ENCODE peak calls at places on chromosomes 16 and 17, in six cellular contexts. R, A, W, F, D and G are unnamed samples.
A peak's percentile ranks its signal among the peaks of the same experiment; 100 is the strongest.

GRCh38 chr16:10961231-10961630 is 16.9 kb downstream of the CLEC16A start:
- DNase-seq in R (peak; percentile 38), A (no peak), W (peak; percentile 95), F (peak; percentile 13), D (no peak), G (no peak)

GRCh38 chr17:1813088-1813487 is 16.6 kb downstream of the SMYD4 start:
- DNase-seq in R (no peak), A (no peak), W (peak; percentile 12), F (peak; percentile 28), D (no peak), G (no peak)

GRCh38 chr17:19876524-19877161 is 8.9 kb upstream of the ULK2 start:
- DNase-seq in R (no peak), A (no peak), W (no peak), F (peak; percentile 16), D (no peak), G (no peak)

GRCh38 chr17:3531266-3532101 is 26.1 kb downstream of the TRPV3 start:
- DNase-seq in R (no peak), A (no peak), W (no peak), F (no peak), D (peak; percentile 26), G (no peak)

GRCh38 chr16:59259074-59259963 is 525.2 kb upstream of the GOT2 start:
- DNase-seq in R (no peak), A (no peak), W (no peak), F (peak; percentile 1), D (no peak), G (no peak)

GRCh38 chr17:39001703-39002637 is 34.8 kb upstream of the FBXO47 start:
- DNase-seq in R (peak; percentile 63), A (no peak), W (peak; percentile 13), F (peak; percentile 64), D (peak; percentile 71), G (no peak)

GRCh38 chr17:65576939-65577338 is 15.5 kb upstream of the AXIN2 start:
- DNase-seq in R (peak; percentile 98), A (no peak), W (no peak), F (no peak), D (peak; percentile 79), G (no peak)

GRCh38 chr17:63833026-63833740 is 5.7 kb upstream of the FTSJ3 start:
- DNase-seq in R (no peak), A (no peak), W (no peak), F (no peak), D (no peak), G (no peak)

GRCh38 chr16:23699100-23699499 is 13.9 kb downstream of the ERN2 start:
- DNase-seq in R (no peak), A (no peak), W (no peak), F (no peak), D (no peak), G (no peak)

GRCh38 chr17:48575673-48576478 is 2.3 kb downstream of the HOXB4 start:
- DNase-seq in R (no peak), A (no peak), W (peak; percentile 67), F (no peak), D (no peak), G (no peak)
- H3K4ac ChIP-seq in R (no peak overlapping the region), A (no peak overlapping the region), W (peak overlapping the region; percentile 99), F (no peak overlapping the region), D (no peak overlapping the region), G (no peak overlapping the region)

GRCh38 chr17:81282141-81282540 is 13.0 kb downstream of the SLC38A10 start:
- DNase-seq in R (no peak), A (no peak), W (no peak), F (no peak), D (no peak), G (no peak)
- H3K4ac ChIP-seq in R (no peak overlapping the region), A (no peak overlapping the region), W (no peak overlapping the region), F (no peak overlapping the region), D (no peak overlapping the region), G (no peak overlapping the region)

GRCh38 chr17:48540213-48540612 is 4.7 kb downstream of the HOXB2 start:
- DNase-seq in R (no peak), A (no peak), W (peak; percentile 37), F (no peak), D (no peak), G (no peak)

GRCh38 chr17:48541036-48541573 is 3.8 kb downstream of the HOXB2 start:
- DNase-seq in R (no peak), A (no peak), W (peak; percentile 32), F (no peak), D (no peak), G (no peak)

GRCh38 chr17:48542956-48543853 is 1.7 kb downstream of the HOXB2 start:
- DNase-seq in R (peak; percentile 72), A (no peak), W (peak; percentile 67), F (peak; percentile 63), D (peak; percentile 79), G (no peak)

GRCh38 chr17:48542114-48542955 is 2.6 kb downstream of the HOXB2 start:
- DNase-seq in R (no peak), A (no peak), W (peak; percentile 34), F (no peak), D (no peak), G (no peak)

GRCh38 chr17:48541574-48542113 is 3.3 kb downstream of the HOXB2 start:
- DNase-seq in R (no peak), A (no peak), W (peak; percentile 69), F (peak; percentile 16), D (peak; percentile 67), G (no peak)
- H3K4ac ChIP-seq in R (no peak overlapping the region), A (no peak overlapping the region), W (peak overlapping the region; percentile 96), F (peak overlapping the region; percentile 95), D (no peak overlapping the region), G (no peak overlapping the region)

GRCh38 chr16:86579268-86580062 is 1.1 kb downstream of the FOXL1 start:
- DNase-seq in R (peak; percentile 29), A (no peak), W (no peak), F (no peak), D (no peak), G (no peak)
- H3K4ac ChIP-seq in R (no peak overlapping the region), A (no peak overlapping the region), W (peak overlapping the region; percentile 95), F (no peak overlapping the region), D (no peak overlapping the region), G (no peak overlapping the region)

GRCh38 chr17:79838541-79839274 is 532 bp downstream of the CBX4 start:
- DNase-seq in R (peak; percentile 87), A (no peak), W (peak; percentile 52), F (peak; percentile 70), D (peak; percentile 87), G (no peak)
- H3K4ac ChIP-seq in R (no peak overlapping the region), A (no peak overlapping the region), W (peak overlapping the region; percentile 74), F (peak overlapping the region; percentile 17), D (no peak overlapping the region), G (no peak overlapping the region)